ENCODE peak calls at places on chromosomes 16 and 17, in seven cellular contexts. S is CD4-positive, alpha-beta T cell; I is HT-29; U is psoas muscle; C is Ammon's horn; T is endodermal cell; Z is aorta. V is an unnamed sample.

GRCh38 chr16:89217388-89218191 is at the start of gene ZNF778:
- DNase-seq in S (peak), I (peak), U (peak), C (peak), T (peak), Z (peak), V (peak)

GRCh38 chr16:588639-588888 is 1.3 kb upstream of the RAB40C start:
- DNase-seq in S (peak), I (peak), U (peak), C (no peak), T (peak), Z (peak), V (peak)

GRCh38 chr17:14886200-14886739 is 378.9 kb downstream of the PMP22 start:
- DNase-seq in S (no peak), I (no peak), U (no peak), C (no peak), T (peak), Z (no peak), V (peak)

GRCh38 chr17:57292086-57292485 is 35.8 kb downstream of the MSI2 start:
- DNase-seq in S (no peak), I (no peak), U (no peak), C (no peak), T (no peak), Z (no peak), V (no peak)

GRCh38 chr16:77221482-77221881 is 22.3 kb downstream of the SYCE1L start:
- DNase-seq in S (no peak), I (no peak), U (no peak), C (no peak), T (no peak), Z (no peak), V (no peak)

GRCh38 chr16:11135167-11135973 is 120.6 kb downstream of the SOCS1 start:
- DNase-seq in S (no peak), I (no peak), U (peak), C (no peak), T (no peak), Z (no peak), V (no peak)

GRCh38 chr16:77336637-77337036 is 98.2 kb downstream of the ADAMTS18 start:
- DNase-seq in S (no peak), I (no peak), U (no peak), C (no peak), T (peak), Z (no peak), V (no peak)

GRCh38 chr17:67421869-67422273 is 44.8 kb downstream of the PITPNC1 start:
- DNase-seq in S (no peak), I (peak), U (no peak), C (no peak), T (no peak), Z (no peak), V (peak)

GRCh38 chr16:35170610-35171009 is 1711.2 kb downstream of the TP53TG3F start:
- DNase-seq in S (no peak), I (no peak), U (no peak), C (no peak), T (no peak), Z (no peak), V (no peak)

GRCh38 chr17:77476920-77477805 is 336.4 kb downstream of the SEC14L1 start:
- DNase-seq in S (no peak), I (no peak), U (peak), C (peak), T (no peak), Z (peak), V (no peak)

V was measured in SW480.